ENCODE peak calls at places on chromosomes 5 and 9, in ten cellular contexts. U is cardiac muscle cell; D is fibroblast of lung; K is cardiac fibroblast; B is adrenal gland; J is endothelial cell; E is astrocyte; Y is CD4-positive, alpha-beta T cell; O is GM10248; S is breast epithelium. Z is an unnamed sample.

GRCh38 chr5:123947797-123948196 is 435.8 kb downstream of the CSNK1G3 start:
- DNase-seq in K (no peak), O (no peak), E (no peak), Y (no peak), J (no peak), S (no peak), B (no peak), U (no peak), D (no peak), Z (no peak)

GRCh38 chr9:132125361-132125760 is 36.5 kb upstream of the NTNG2 start:
- DNase-seq in E (no peak), B (no peak), D (no peak), Y (no peak), K (no peak), U (no peak), J (no peak), S (no peak), O (no peak), Z (no peak)

GRCh38 chr5:172646716-172647285 is 5.7 kb downstream of the NEURL1B start:
- DNase-seq in O (no peak), U (peak; percentile 54), J (peak; percentile 47), S (no peak), D (no peak), Y (no peak), K (peak; percentile 12), B (peak; percentile 66), E (no peak), Z (no peak)

GRCh38 chr9:88053888-88054501 is 79.7 kb upstream of the CDK20 start:
- DNase-seq in B (peak; percentile 21), S (no peak), E (no peak), D (peak; percentile 3), O (no peak), Y (no peak), U (no peak), J (no peak), K (no peak), Z (no peak)

GRCh38 chr5:160133071-160133917 is 14.0 kb upstream of the PWWP2A start:
- DNase-seq in Y (no peak), J (peak; percentile 8), B (peak; percentile 71), D (peak; percentile 74), U (peak; percentile 65), S (peak; percentile 25), K (peak; percentile 92), E (peak; percentile 65), O (no peak), Z (no peak)

GRCh38 chr5:32474201-32474854 is 29.8 kb upstream of the ZFR start:
- DNase-seq in Y (no peak), B (no peak), U (no peak), D (no peak), J (no peak), K (no peak), O (no peak), E (no peak), S (no peak), Z (no peak)

GRCh38 chr5:66945389-66946349 is 250.9 kb downstream of the CD180 start:
- DNase-seq in J (no peak), U (no peak), K (peak; percentile 45), D (no peak), B (no peak), Y (no peak), E (no peak), O (peak; percentile 21), S (no peak), Z (no peak)

GRCh38 chr9:127496974-127497373 is 45.7 kb downstream of the LRSAM1 start:
- DNase-seq in S (no peak), O (no peak), Y (no peak), E (no peak), U (no peak), K (no peak), J (no peak), D (no peak), B (no peak), Z (no peak)

GRCh38 chr9:6055213-6055612 is 39.8 kb upstream of the RANBP6 start:
- DNase-seq in U (peak; percentile 98), S (peak; percentile 47), B (peak; percentile 56), O (peak; percentile 29), D (peak; percentile 85), Y (no peak), K (peak; percentile 99), J (peak; percentile 68), E (peak; percentile 80), Z (no peak)

GRCh38 chr9:108162664-108163063 is 673.1 kb upstream of the KLF4 start:
- DNase-seq in O (no peak), U (peak; percentile 82), E (peak; percentile 92), J (no peak), K (peak; percentile 77), S (no peak), D (peak; percentile 94), Y (no peak), B (peak; percentile 56), Z (no peak)

GRCh38 chr5:14787801-14788579 is 83.6 kb downstream of the ANKH start:
- DNase-seq in O (no peak), S (no peak), D (no peak), Y (no peak), K (no peak), B (no peak), E (no peak), U (no peak), J (no peak), Z (no peak)

GRCh38 chr5:75340714-75341478 is 3.9 kb downstream of the HMGCR start:
- DNase-seq in D (no peak), U (no peak), B (no peak), Y (no peak), O (no peak), K (peak; percentile 29), S (no peak), E (no peak), J (no peak), Z (no peak)

GRCh38 chr9:134283111-134283515 is 43.1 kb upstream of the RXRA start:
- DNase-seq in J (no peak), D (peak; percentile 74), S (peak; percentile 93), E (peak; percentile 64), K (peak; percentile 46), U (peak; percentile 93), Y (no peak), O (no peak), B (peak; percentile 62), Z (no peak)

GRCh38 chr5:135120951-135121350 is 86.9 kb upstream of the PITX1 start:
- DNase-seq in S (no peak), Y (no peak), B (no peak), J (peak; percentile 23), U (no peak), D (no peak), O (no peak), K (no peak), E (no peak), Z (no peak)
- TF ChIP-seq CTCF in S (no peak), Y (no peak), B (no peak), J (no peak), U (no peak), D (no peak), O (no peak), K (no peak), E (no peak), Z (no peak)

GRCh38 chr5:115855959-115856358 is 14.2 kb downstream of the AP3S1 start:
- DNase-seq in U (peak; percentile 55), S (no peak), Y (no peak), O (no peak), D (no peak), J (no peak), E (no peak), B (no peak), K (peak; percentile 59), Z (no peak)

GRCh38 chr5:115856936-115857524 is 15.3 kb downstream of the AP3S1 start:
- DNase-seq in U (no peak), B (no peak), S (no peak), K (no peak), Y (no peak), O (no peak), J (no peak), D (no peak), E (no peak), Z (no peak)

GRCh38 chr5:115857621-115858349 is 16.1 kb downstream of the AP3S1 start:
- DNase-seq in B (no peak), Y (no peak), J (no peak), D (peak; percentile 17), E (no peak), O (no peak), K (peak; percentile 68), U (peak; percentile 36), S (no peak), Z (no peak)

GRCh38 chr5:115859378-115859777 is 17.6 kb downstream of the AP3S1 start:
- DNase-seq in U (no peak), Y (no peak), E (no peak), D (peak; percentile 32), O (no peak), B (no peak), S (no peak), K (peak; percentile 46), J (no peak), Z (no peak)

GRCh38 chr5:115858396-115858795 is 16.7 kb downstream of the AP3S1 start:
- DNase-seq in K (no peak), S (no peak), U (no peak), O (no peak), Y (no peak), J (no peak), E (no peak), D (no peak), B (no peak), Z (no peak)
- TF ChIP-seq CTCF in K (no peak), S (no peak), U (no peak), O (no peak), Y (no peak), J (no peak), E (no peak), D (no peak), B (no peak), Z (no peak)

GRCh38 chr9:121694582-121694981 is 43.1 kb downstream of the DAB2IP start:
- DNase-seq in K (no peak), U (no peak), S (no peak), D (no peak), Y (no peak), B (no peak), O (no peak), E (no peak), J (no peak), Z (no peak)
- TF ChIP-seq CTCF in K (no peak), U (no peak), S (no peak), D (no peak), Y (no peak), B (no peak), O (no peak), E (no peak), J (no peak), Z (no peak)

GRCh38 chr5:57232293-57233033 is 58.6 kb downstream of the GPBP1 start:
- DNase-seq in E (no peak), B (no peak), O (no peak), Y (no peak), U (no peak), K (peak; percentile 26), S (no peak), J (no peak), D (peak; percentile 7), Z (no peak)

GRCh38 chr5:57229315-57229714 is 55.5 kb downstream of the GPBP1 start:
- DNase-seq in J (no peak), K (no peak), S (no peak), Y (no peak), E (no peak), D (no peak), U (no peak), O (no peak), B (no peak), Z (no peak)

DNA sequence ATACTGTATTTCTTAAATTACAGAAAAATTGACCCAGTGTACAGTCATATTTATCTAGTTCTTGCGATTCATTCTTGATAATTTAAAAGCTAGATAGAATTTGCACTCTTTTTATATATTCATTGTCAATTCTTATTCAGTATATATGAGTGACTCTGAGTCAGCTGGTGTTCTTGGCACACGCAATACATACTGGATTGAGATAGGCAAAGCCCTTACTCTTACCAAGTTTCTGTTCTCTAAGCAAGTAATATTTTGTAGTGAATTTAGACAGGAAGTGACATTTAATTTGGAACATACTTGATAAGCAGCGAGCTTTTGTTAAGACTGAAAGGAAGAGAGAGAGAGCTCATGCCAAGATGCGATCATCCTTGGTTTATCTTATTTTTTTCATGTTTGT is 57.7 kb downstream of the GPBP1 start:
- DNase-seq in J (no peak), S (no peak), D (peak; percentile 28), B (no peak), K (peak; percentile 60), O (no peak), E (peak; percentile 15), Y (no peak), U (peak; percentile 75), Z (no peak)
- TF ChIP-seq CTCF in J (no peak), S (no peak), D (no peak), B (no peak), K (no peak), O (no peak), E (no peak), Y (no peak), U (no peak), Z (no peak)

Z was measured in D721Med.